ENCODE peak calls at places on chromosomes 13 and 19, in ten cellular contexts. A is activated T-cell treated with anti-CD3 and anti-CD28 coated beads, Interleukin-2, amount 50 U/mL, for 4 hours; C is head of caudate nucleus; W is lower leg skin; U is heart left ventricle; H is HT1080; N is substantia nigra; D is M059J; I is immature natural killer cell; R is stimulated activated CD8-positive, alpha-beta memory T cell treated with anti-CD3 and anti-CD28 coated beads, Interleukin-15, amount 100 ng/mL, for 1 hour. Z is an unnamed sample.

GRCh38 chr13:94711561-94712286 is 621 bp downstream of the SOX21 start:
- DNase-seq in A (no peak), C (peak; percentile 8), W (no peak), U (no peak), H (no peak), N (no peak), D (peak; percentile 54), I (no peak), R (no peak), Z (no peak)

GRCh38 chr13:78595458-78595818 is 7.9 kb downstream of the POU4F1 start:
- DNase-seq in A (no peak), C (no peak), W (no peak), U (no peak), H (no peak), N (no peak), D (peak; percentile 26), I (no peak), R (no peak), Z (no peak)

GRCh38 chr19:1837625-1838105 is 10.6 kb downstream of the REXO1 start:
- DNase-seq in A (peak; percentile 60), C (no peak), W (no peak), U (no peak), H (peak; percentile 32), N (peak; percentile 25), D (no peak), I (peak; percentile 54), R (no peak), Z (peak; percentile 64)

GRCh38 chr13:31468114-31468902 is 268.5 kb downstream of the B3GLCT start:
- DNase-seq in A (no peak), C (no peak), W (no peak), U (no peak), H (no peak), N (no peak), D (no peak), I (no peak), R (no peak), Z (no peak)

GRCh38 chr13:99312493-99312883 is 5.3 kb upstream of the GPR183 start:
- DNase-seq in A (no peak), C (peak; percentile 37), W (peak; percentile 95), U (peak; percentile 61), H (peak; percentile 68), N (no peak), D (peak; percentile 93), I (no peak), R (no peak), Z (no peak)

GRCh38 chr13:44274838-44275237 is 98.8 kb upstream of the SERP2 start:
- DNase-seq in A (no peak), C (no peak), W (peak; percentile 54), U (no peak), H (peak; percentile 17), N (no peak), D (peak; percentile 24), I (no peak), R (no peak), Z (no peak)

GRCh38 chr19:6807291-6807690 is 34.8 kb downstream of the VAV1 start:
- DNase-seq in A (no peak), C (no peak), W (no peak), U (no peak), H (no peak), N (no peak), D (no peak), I (no peak), R (no peak), Z (no peak)

GRCh38 chr13:112120031-112120373 is 53.1 kb downstream of the SOX1 start:
- DNase-seq in A (no peak), C (no peak), W (no peak), U (no peak), H (no peak), N (no peak), D (no peak), I (no peak), R (no peak), Z (no peak)

GRCh38 chr19:1854542-1855039 is 6.3 kb upstream of the REXO1 start:
- DNase-seq in A (no peak), C (no peak), W (peak; percentile 94), U (peak; percentile 73), H (no peak), N (no peak), D (no peak), I (no peak), R (no peak), Z (no peak)

GRCh38 chr13:48159436-48160225 is 64.7 kb upstream of the MED4 start:
- DNase-seq in A (no peak), C (no peak), W (no peak), U (no peak), H (peak; percentile 64), N (no peak), D (peak; percentile 56), I (no peak), R (no peak), Z (peak; percentile 28)

GRCh38 chr19:50173144-50173543 is 10.1 kb upstream of the IZUMO2 start:
- DNase-seq in A (no peak), C (no peak), W (no peak), U (no peak), H (no peak), N (no peak), D (peak; percentile 76), I (no peak), R (no peak), Z (peak; percentile 40)

GRCh38 chr13:109385161-109385560 is 401.2 kb downstream of the IRS2 start:
- DNase-seq in A (no peak), C (no peak), W (no peak), U (no peak), H (no peak), N (no peak), D (peak; percentile 84), I (no peak), R (no peak), Z (no peak)

GRCh38 chr19:7905298-7905697 is 1.6 kb downstream of the MAP2K7 start:
- DNase-seq in A (no peak), C (no peak), W (peak; percentile 86), U (no peak), H (no peak), N (no peak), D (no peak), I (no peak), R (no peak), Z (no peak)

GRCh38 chr13:75870397-75870801 is 234.3 kb downstream of the LMO7 start:
- DNase-seq in A (no peak), C (no peak), W (no peak), U (no peak), H (peak; percentile 38), N (no peak), D (peak; percentile 25), I (peak; percentile 24), R (no peak), Z (peak; percentile 25)

GRCh38 chr13:102726430-102726829 is 31.6 kb upstream of the METTL21C start:
- DNase-seq in A (no peak), C (no peak), W (no peak), U (no peak), H (peak; percentile 42), N (no peak), D (peak; percentile 32), I (no peak), R (no peak), Z (no peak)

GRCh38 chr13:48662226-48662625 is 8.5 kb downstream of the CYSLTR2 start:
- DNase-seq in A (no peak), C (no peak), W (no peak), U (no peak), H (no peak), N (no peak), D (no peak), I (no peak), R (no peak), Z (no peak)

GRCh38 chr13:36979361-36980040 is 19.6 kb downstream of the ALG5 start:
- DNase-seq in A (no peak), C (no peak), W (no peak), U (no peak), H (no peak), N (no peak), D (peak; percentile 63), I (no peak), R (no peak), Z (no peak)

GRCh38 chr19:51887522-51888498 is at the start of gene ZNF577:
- DNase-seq in A (peak; percentile 52), C (peak; percentile 95), W (peak; percentile 97), U (peak; percentile 94), H (peak; percentile 80), N (peak; percentile 65), D (peak; percentile 81), I (peak; percentile 82), R (peak; percentile 37), Z (no peak)

GRCh38 chr19:33227242-33227650 is 1.6 kb upstream of the SLC7A10 start:
- DNase-seq in A (no peak), C (no peak), W (no peak), U (no peak), H (no peak), N (no peak), D (peak; percentile 66), I (no peak), R (no peak), Z (no peak)

GRCh38 chr13:23418776-23419683 is 14.5 kb downstream of the SACS start:
- DNase-seq in A (no peak), C (no peak), W (no peak), U (no peak), H (no peak), N (no peak), D (no peak), I (no peak), R (no peak), Z (no peak)

GRCh38 chr19:13001502-13002388 is 6.5 kb downstream of the NFIX start:
- DNase-seq in A (no peak), C (peak; percentile 78), W (no peak), U (peak; percentile 76), H (no peak), N (peak; percentile 68), D (no peak), I (no peak), R (no peak), Z (no peak)

GRCh38 chr13:100130092-100130491 is 41.2 kb downstream of the PCCA start:
- DNase-seq in A (no peak), C (no peak), W (no peak), U (no peak), H (peak; percentile 47), N (no peak), D (peak; percentile 29), I (no peak), R (no peak), Z (no peak)

GRCh38 chr19:44141191-44142013 is at the start of gene ZNF234:
- DNase-seq in A (peak; percentile 66), C (peak; percentile 89), W (peak; percentile 93), U (peak; percentile 90), H (peak; percentile 79), N (peak; percentile 85), D (peak; percentile 87), I (peak; percentile 71), R (peak; percentile 46), Z (peak; percentile 92)

GRCh38 chr13:34748561-34748960 is 193.5 kb upstream of the NBEA start:
- DNase-seq in A (no peak), C (no peak), W (no peak), U (no peak), H (no peak), N (no peak), D (no peak), I (no peak), R (no peak), Z (peak; percentile 2)

GRCh38 chr13:30619731-30620130 is 2.0 kb downstream of the USPL1 start:
- DNase-seq in A (no peak), C (no peak), W (no peak), U (no peak), H (no peak), N (no peak), D (no peak), I (no peak), R (no peak), Z (no peak)

GRCh38 chr19:47545061-47545948 is 27.6 kb downstream of the ZNF541 start:
- DNase-seq in A (no peak), C (no peak), W (no peak), U (no peak), H (no peak), N (no peak), D (no peak), I (no peak), R (no peak), Z (no peak)

GRCh38 chr13:109628251-109628699 is 158.1 kb downstream of the IRS2 start:
- DNase-seq in A (no peak), C (no peak), W (no peak), U (no peak), H (peak; percentile 62), N (no peak), D (peak; percentile 80), I (no peak), R (no peak), Z (no peak)

GRCh38 chr13:35552172-35552844 is 75.8 kb upstream of the MAB21L1 start:
- DNase-seq in A (no peak), C (no peak), W (no peak), U (no peak), H (peak; percentile 39), N (no peak), D (no peak), I (no peak), R (no peak), Z (no peak)